ENCODE peak calls at places on chromosomes 13 and 19, in five cellular contexts. I is A673; C is effector CD4-positive, alpha-beta T cell; R is brain microvascular endothelial cell; S is activated CD8-positive, alpha-beta memory T cell treated with anti-CD3 and anti-CD28 coated beads, Interleukin-2, amount 50 U/mL, for 48 hours. M is an unnamed sample.
A peak's percentile ranks its signal among the peaks of the same experiment; 100 is the strongest.

GRCh38 chr19:54465367-54466109 is 2.0 kb upstream of the LENG9 start:
- DNase-seq in I (no peak), C (no peak), R (no peak), S (no peak), M (no peak)

GRCh38 chr13:113901642-113902041 is 37.8 kb upstream of the GAS6 start:
- DNase-seq in I (no peak), C (no peak), R (no peak), S (no peak), M (no peak)

GRCh38 chr19:50266896-50267295 is 62.3 kb downstream of the KCNC3 start:
- DNase-seq in I (no peak), C (no peak), R (no peak), S (peak; percentile 76), M (no peak)

GRCh38 chr13:59734393-59734792 is 429.3 kb downstream of the DIAPH3 start:
- DNase-seq in I (peak; percentile 39), C (no peak), R (no peak), S (no peak), M (no peak)

GRCh38 chr13:113448545-113448884 is 4.8 kb downstream of the ADPRHL1 start:
- DNase-seq in I (no peak), C (no peak), R (no peak), S (no peak), M (no peak)

GRCh38 chr13:101618440-101619187 is 166.1 kb downstream of the ITGBL1 start:
- DNase-seq in I (no peak), C (no peak), R (no peak), S (no peak), M (peak; percentile 49)

GRCh38 chr19:5643060-5643459 is 20.2 kb downstream of the SAFB start:
- DNase-seq in I (no peak), C (no peak), R (no peak), S (no peak), M (no peak)

GRCh38 chr19:18232540-18233223 is 6.4 kb upstream of the PDE4C start:
- DNase-seq in I (no peak), C (no peak), R (no peak), S (no peak), M (no peak)

GRCh38 chr19:46841458-46842083 is 9.1 kb downstream of the AP2S1 start:
- DNase-seq in I (peak; percentile 49), C (no peak), R (peak; percentile 64), S (no peak), M (no peak)

GRCh38 chr19:49442354-49442753 is 1.0 kb upstream of the SLC17A7 start:
- DNase-seq in I (peak; percentile 81), C (no peak), R (no peak), S (no peak), M (no peak)

GRCh38 chr13:21671793-21672680 is 1.2 kb downstream of the FGF9 start:
- DNase-seq in I (no peak), C (no peak), R (no peak), S (no peak), M (peak; percentile 21)

GRCh38 chr19:40802300-40803169 is 3.5 kb downstream of the EGLN2 start:
- DNase-seq in I (no peak), C (no peak), R (no peak), S (peak; percentile 53), M (no peak)

GRCh38 chr19:8361921-8362793 is 1.8 kb upstream of the ANGPTL4 start:
- DNase-seq in I (peak; percentile 92), C (no peak), R (peak; percentile 98), S (peak; percentile 65), M (no peak)

GRCh38 chr13:109779074-109779473 is 7.3 kb downstream of the IRS2 start:
- DNase-seq in I (peak; percentile 65), C (peak; percentile 53), R (no peak), S (no peak), M (peak; percentile 86)

GRCh38 chr13:39377699-39378098 is 225.3 kb downstream of the LHFPL6 start:
- DNase-seq in I (no peak), C (no peak), R (no peak), S (no peak), M (no peak)

GRCh38 chr13:47184311-47184710 is 287.5 kb upstream of the HTR2A start:
- DNase-seq in I (no peak), C (no peak), R (no peak), S (no peak), M (no peak)

GRCh38 chr13:65733110-65733509 is 1497.0 kb downstream of the PCDH9 start:
- DNase-seq in I (no peak), C (no peak), R (no peak), S (no peak), M (no peak)

GRCh38 chr13:95164830-95165229 is 136.4 kb downstream of the ABCC4 start:
- DNase-seq in I (no peak), C (no peak), R (no peak), S (no peak), M (no peak)

GRCh38 chr19:4310247-4311121 is 6.1 kb downstream of the FSD1 start:
- DNase-seq in I (no peak), C (no peak), R (no peak), S (no peak), M (no peak)